ENCODE peak calls at places on chromosomes 5 and 9, in six cellular contexts. Q is H1, Z is mesendoderm, H is neuronal stem cell, G is IMR-90, P is mesenchymal stem cell. W is an unnamed sample. For H3K79me1, the result is how much of the 10 kb centered on the place peaks cover.

GRCh38 chr9:70954126-70954525 is 167.3 kb downstream of the TRPM3 start:
- DNase-seq in Z (peak), H (peak), P (peak), Q (no peak), G (peak), W (peak)

GRCh38 chr5:141050622-141051525 is at the start of gene PCDHB1:
- DNase-seq in H (peak), G (no peak), P (peak), Q (no peak), Z (peak), W (no peak)

GRCh38 chr5:17218353-17219005 is 1.0 kb downstream of the BASP1 start:
- DNase-seq in H (peak), Z (peak), G (peak), Q (no peak), P (peak), W (peak)

GRCh38 chr5:13830536-13830935 is 114.0 kb downstream of the DNAH5 start:
- DNase-seq in P (no peak), Q (no peak), H (no peak), Z (peak), G (no peak), W (no peak)

GRCh38 chr9:136593581-136593980 is 47.7 kb upstream of the NOTCH1 start:
- DNase-seq in P (no peak), G (no peak), Q (no peak), Z (no peak), H (no peak), W (no peak)

GRCh38 chr9:96317335-96317980 is 15.5 kb upstream of the HSD17B3 start:
- DNase-seq in H (peak), P (peak), Q (no peak), Z (peak), G (peak), W (peak)

GRCh38 chr9:17926246-17926645 is 347.4 kb downstream of the SH3GL2 start:
- DNase-seq in P (no peak), G (no peak), Z (no peak), H (no peak), Q (no peak), W (peak)

GRCh38 chr9:129028192-129028966 is at the start of gene SH3GLB2:
- DNase-seq in Z (peak), G (peak), P (peak), H (peak), Q (peak), W (peak)

GRCh38 chr9:89349607-89350006 is 31.3 kb downstream of the SECISBP2 start:
- DNase-seq in H (no peak), Q (no peak), G (no peak), Z (no peak), P (no peak), W (no peak)

GRCh38 chr9:124593080-124594058 is 86.2 kb upstream of the NR5A1 start:
- DNase-seq in G (peak), Z (peak), Q (peak), H (peak), P (peak), W (no peak)

GRCh38 chr9:90965911-90966290 is 164.3 kb downstream of the SYK start:
- DNase-seq in P (no peak), H (no peak), Q (no peak), G (no peak), Z (no peak), W (no peak)

GRCh38 chr9:94675008-94675841 is 35.9 kb upstream of the FBP1 start:
- DNase-seq in Q (no peak), Z (no peak), P (no peak), G (peak), H (no peak), W (no peak)

GRCh38 chr5:146203872-146204192 is 427 bp downstream of the RBM27 start:
- DNase-seq in P (no peak), H (no peak), Z (no peak), Q (no peak), G (no peak), W (no peak)

GRCh38 chr9:69919461-69920061 is 98.9 kb downstream of the CFAP95 start:
- DNase-seq in P (peak), H (peak), Z (peak), Q (no peak), G (peak), W (no peak)

GRCh38 chr5:149205625-149206523 is 64.6 kb downstream of the ABLIM3 start:
- DNase-seq in Z (no peak), Q (no peak), G (peak), P (peak), H (no peak), W (no peak)

GRCh38 chr9:76691761-76692313 is 72.4 kb upstream of the PCA3 start:
- DNase-seq in Z (peak), Q (no peak), P (no peak), H (no peak), G (no peak), W (no peak)

GRCh38 chr9:27339661-27340295 is 42.8 kb upstream of the EQTN start:
- DNase-seq in Z (no peak), G (no peak), P (no peak), H (no peak), Q (no peak), W (no peak)

GRCh38 chr9:27338527-27338903 is 41.6 kb upstream of the EQTN start:
- DNase-seq in Q (no peak), H (no peak), P (no peak), Z (no peak), G (no peak), W (no peak)

GRCh38 chr9:27341545-27342294 is 44.8 kb upstream of the EQTN start:
- DNase-seq in Q (no peak), H (no peak), P (no peak), G (no peak), Z (no peak), W (no peak)

GRCh38 chr9:27337833-27338526 is 41.0 kb upstream of the EQTN start:
- DNase-seq in P (no peak), H (no peak), Q (no peak), G (no peak), Z (no peak), W (no peak)

GRCh38 chr9:27340876-27341540 is 44.1 kb upstream of the EQTN start:
- DNase-seq in Z (no peak), H (peak), Q (no peak), G (no peak), P (no peak), W (no peak)
- H3K79me1 ChIP-seq in Z (under half), H (under half), Q (under half), G (under half), P (under half), W (under half)

DNA sequence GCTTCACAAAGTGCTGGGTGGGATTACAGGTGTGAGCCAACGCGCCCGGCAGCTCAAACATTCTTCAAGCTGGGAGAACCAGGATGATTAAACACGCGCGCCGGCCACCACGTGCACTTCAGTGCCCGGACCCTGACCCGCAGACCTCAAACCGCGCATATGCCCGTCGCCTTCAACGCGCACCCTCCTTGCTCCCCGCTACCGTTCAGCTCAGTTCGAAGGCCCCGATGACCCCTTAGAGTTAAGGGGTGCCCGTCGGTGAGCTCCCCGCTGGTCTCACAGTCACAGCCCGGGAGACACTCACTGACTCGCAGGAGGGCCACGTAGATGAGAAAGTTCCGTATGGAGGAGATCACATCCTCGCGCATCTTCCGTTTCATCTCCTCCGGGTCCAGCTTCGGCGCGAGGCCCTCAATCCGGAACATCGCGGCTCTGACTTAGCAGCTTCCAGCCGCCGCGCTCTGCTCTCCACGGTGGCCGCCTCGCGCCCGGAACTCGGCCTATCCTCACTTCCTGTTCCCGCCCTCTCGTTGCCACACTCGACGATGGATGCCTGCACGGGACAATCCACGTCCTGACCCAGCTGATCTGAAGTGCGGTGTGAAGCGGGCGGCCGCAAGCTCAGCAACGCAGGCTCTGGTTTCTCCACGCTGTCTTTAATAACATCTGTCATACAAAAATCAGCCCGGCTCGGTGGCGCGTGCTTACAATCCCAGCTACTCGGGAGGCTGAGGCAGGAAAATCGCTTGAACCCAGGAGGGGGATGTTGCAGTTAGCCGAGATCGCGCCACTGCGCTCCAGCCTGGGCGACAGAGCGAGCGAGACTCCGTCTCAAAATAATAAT is at the start of gene TOMM5:
- DNase-seq in G (peak), H (peak), Z (peak), Q (peak), P (peak), W (peak)
- H3K4ac ChIP-seq in G (peak), H (peak), Z (peak), Q (peak), P (peak), W (peak)

DNA sequence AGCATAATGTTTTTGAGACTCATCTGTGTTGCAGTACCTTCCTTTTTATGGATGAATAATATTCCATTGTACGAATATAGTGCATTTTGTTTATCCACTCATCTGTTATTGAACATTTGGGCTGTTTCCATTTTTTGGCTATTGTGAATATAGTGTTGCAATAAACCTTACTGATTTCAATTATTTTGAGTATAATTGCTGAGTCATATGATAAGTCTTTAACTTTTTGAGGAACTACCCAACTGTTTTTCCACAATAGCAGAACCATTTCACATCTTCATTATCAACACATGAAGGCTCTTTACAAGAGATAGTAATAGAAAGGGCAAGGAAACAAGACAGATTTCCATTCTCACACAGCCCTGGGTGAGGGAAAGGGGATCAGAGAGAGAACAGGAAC is 329.2 kb downstream of the RAB3C start:
- DNase-seq in Z (no peak), H (no peak), Q (no peak), P (no peak), G (no peak), W (no peak)
- H3K4me3 ChIP-seq in Z (no peak), H (no peak), Q (no peak), P (no peak), G (no peak), W (no peak)

DNA sequence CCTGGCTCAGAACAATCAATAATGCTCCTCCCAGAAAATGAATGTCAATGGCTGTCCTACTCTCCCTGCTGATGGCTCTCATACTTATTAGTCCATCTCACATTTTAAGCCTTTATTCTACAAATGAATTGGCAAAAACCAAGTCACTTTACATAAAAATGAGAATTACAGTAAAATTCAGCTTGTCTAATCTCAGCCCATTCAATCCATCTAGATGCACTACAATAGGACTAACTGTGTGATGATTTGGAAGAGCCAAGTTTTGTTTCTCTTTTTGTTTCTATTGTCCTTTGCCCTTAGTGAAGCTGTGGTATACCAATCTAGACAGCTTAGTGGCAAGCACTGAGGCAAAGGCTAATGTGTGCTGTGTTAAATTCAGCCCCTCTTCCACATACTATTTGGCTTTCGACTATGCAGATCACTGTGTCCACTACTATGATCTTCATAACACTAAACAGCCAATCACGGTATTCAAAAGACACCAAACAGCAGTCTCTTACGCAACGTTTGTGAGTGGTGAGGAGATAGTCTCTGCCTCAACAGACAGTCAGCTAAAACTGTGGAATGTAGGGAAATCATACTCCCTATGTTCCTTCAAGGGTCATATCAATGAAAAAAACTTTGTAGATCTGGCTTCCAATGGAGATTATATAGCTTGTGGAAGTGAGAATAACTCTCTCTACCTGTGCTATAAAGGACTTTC is 140.8 kb upstream of the ZNF462 start:
- DNase-seq in Q (no peak), H (no peak), G (no peak), P (no peak), Z (no peak), W (no peak)
- H3K79me1 ChIP-seq in Q (under half), H (under half), G (under half), P (under half), Z (under half), W (under half)

GRCh38 chr9:113619156-113619861 is 155.8 kb downstream of the RGS3 start:
- DNase-seq in H (no peak), G (no peak), Q (no peak), P (no peak), Z (no peak), W (no peak)

GRCh38 chr9:113622038-113622437 is 158.5 kb downstream of the RGS3 start:
- DNase-seq in H (no peak), Q (no peak), G (no peak), P (no peak), Z (no peak), W (no peak)

GRCh38 chr9:113621309-113621791 is 157.8 kb downstream of the RGS3 start:
- DNase-seq in H (no peak), Z (peak), P (peak), Q (no peak), G (peak), W (peak)

GRCh38 chr9:113620016-113620376 is 156.5 kb downstream of the RGS3 start:
- DNase-seq in H (no peak), G (no peak), P (no peak), Z (no peak), Q (no peak), W (no peak)

GRCh38 chr9:113620377-113621161 is 157.0 kb downstream of the RGS3 start:
- DNase-seq in Z (peak), P (peak), H (peak), G (peak), Q (peak), W (peak)
- H3K4ac ChIP-seq in Z (peak), P (peak), H (no peak), G (peak), Q (no peak), W (peak)